ENCODE peak calls at places on chromosomes 4 and X, in nine cellular contexts. U, J, R, F, E, H, O, G and Y are unnamed samples. For H3K4me1, the result is how much of the 10 kb centered on the place peaks cover.

GRCh38 chrX:40307871-40308270 is 210.1 kb upstream of the BCOR start:
- DNase-seq in H (no peak), J (no peak), G (no peak), E (no peak), O (no peak), U (no peak), R (peak), F (no peak), Y (no peak)

GRCh38 chr4:13545394-13545808 is 1.1 kb upstream of the NKX3-2 start:
- DNase-seq in U (no peak), H (no peak), J (no peak), O (no peak), F (no peak), R (no peak), E (no peak), G (no peak), Y (no peak)

GRCh38 chr4:24103434-24104168 is 213.8 kb upstream of the PPARGC1A start:
- DNase-seq in J (no peak), U (no peak), O (no peak), E (no peak), F (peak), G (no peak), R (no peak), H (no peak), Y (no peak)

GRCh38 chr4:5553801-5554200 is 154.6 kb downstream of the EVC2 start:
- DNase-seq in J (no peak), O (no peak), H (no peak), E (no peak), U (no peak), F (no peak), R (no peak), G (no peak), Y (no peak)

GRCh38 chrX:2691543-2692220 is 587 bp downstream of the CD99 start:
- DNase-seq in E (no peak), U (peak), J (peak), F (peak), O (no peak), R (peak), H (peak), G (peak), Y (peak)

GRCh38 chr4:78650106-78651021 is 98.8 kb downstream of the ANXA3 start:
- DNase-seq in F (no peak), J (peak), H (no peak), O (no peak), G (no peak), E (no peak), R (no peak), U (no peak), Y (no peak)

GRCh38 chrX:153226344-153227190 is 47.5 kb downstream of the MAGEA1 start:
- DNase-seq in H (no peak), R (no peak), U (peak), O (no peak), G (no peak), F (peak), J (peak), E (no peak), Y (no peak)

GRCh38 chr4:176988226-176988625 is 195.5 kb upstream of the VEGFC start:
- DNase-seq in U (no peak), O (no peak), F (no peak), G (no peak), R (no peak), E (no peak), J (peak), H (no peak), Y (no peak)

GRCh38 chr4:55469979-55470378 is 74.2 kb downstream of the TMEM165 start:
- DNase-seq in R (no peak), U (no peak), O (no peak), G (no peak), E (no peak), J (no peak), H (no peak), F (no peak), Y (no peak)

GRCh38 chr4:102299708-102300107 is 45.6 kb downstream of the SLC39A8 start:
- DNase-seq in R (no peak), U (no peak), O (peak), F (peak), J (peak), H (peak), E (peak), G (no peak), Y (no peak)

GRCh38 chr4:110914791-110915190 is 291.9 kb upstream of the PITX2 start:
- DNase-seq in O (no peak), F (no peak), E (no peak), J (no peak), G (no peak), U (no peak), R (no peak), H (no peak), Y (no peak)

GRCh38 chr4:114964016-114964415 is 149.4 kb downstream of the NDST4 start:
- DNase-seq in J (no peak), E (no peak), O (no peak), H (no peak), R (no peak), G (no peak), F (no peak), U (no peak), Y (no peak)

GRCh38 chrX:118239471-118239870 is 106.4 kb upstream of the WDR44 start:
- DNase-seq in F (no peak), H (no peak), R (no peak), G (no peak), J (no peak), U (no peak), O (no peak), E (no peak), Y (no peak)

GRCh38 chr4:8202108-8202507 is 3.0 kb downstream of the SH3TC1 start:
- DNase-seq in O (no peak), J (no peak), U (no peak), G (no peak), E (no peak), R (no peak), F (no peak), H (no peak), Y (no peak)

GRCh38 chr4:48341776-48342558 is 638 bp downstream of the SLAIN2 start:
- DNase-seq in F (peak), O (no peak), G (peak), R (peak), U (peak), H (peak), J (no peak), E (peak), Y (peak)

GRCh38 chrX:143663755-143664154 is 27.9 kb upstream of the SLITRK4 start:
- DNase-seq in G (no peak), O (no peak), E (no peak), J (no peak), R (no peak), H (no peak), F (no peak), U (no peak), Y (no peak)

GRCh38 chrX:87489071-87489470 is 28.5 kb upstream of the KLHL4 start:
- DNase-seq in H (no peak), E (no peak), R (no peak), O (no peak), F (no peak), J (no peak), G (no peak), U (no peak), Y (no peak)

GRCh38 chr4:23805381-23805780 is 84.5 kb downstream of the PPARGC1A start:
- DNase-seq in J (no peak), G (no peak), H (no peak), E (no peak), F (no peak), R (no peak), U (no peak), O (no peak), Y (no peak)

GRCh38 chr4:123978637-123979036 is 582.0 kb downstream of the SPRY1 start:
- DNase-seq in O (no peak), G (no peak), F (no peak), R (no peak), U (no peak), J (no peak), E (no peak), H (no peak), Y (no peak)

GRCh38 chrX:54909941-54910340 is 10.7 kb upstream of the TRO start:
- DNase-seq in H (no peak), F (no peak), U (no peak), O (no peak), G (no peak), J (no peak), E (no peak), R (no peak), Y (no peak)

GRCh38 chr4:45186249-45186648 is 459.9 kb upstream of the GNPDA2 start:
- DNase-seq in G (no peak), R (no peak), F (no peak), H (no peak), J (no peak), O (no peak), U (no peak), E (no peak), Y (no peak)

GRCh38 chr4:69054578-69055200 is 41.6 kb upstream of the UGT2B7 start:
- DNase-seq in J (peak), G (no peak), E (no peak), R (no peak), O (peak), F (no peak), U (no peak), H (no peak), Y (no peak)

GRCh38 chr4:52263612-52264011 is 212.5 kb downstream of the SPATA18 start:
- DNase-seq in H (no peak), E (no peak), G (no peak), U (no peak), J (no peak), O (no peak), R (no peak), F (no peak), Y (no peak)

GRCh38 chr4:112704991-112705845 is 68.3 kb downstream of the LARP7 start:
- DNase-seq in E (peak), J (peak), R (peak), O (peak), U (no peak), F (peak), H (peak), G (no peak), Y (peak)

GRCh38 chr4:173752610-173753009 is 222.6 kb upstream of the HAND2 start:
- DNase-seq in F (no peak), G (no peak), O (peak), H (no peak), U (no peak), R (no peak), E (no peak), J (peak), Y (peak)

GRCh38 chrX:97389761-97390192 is 506.1 kb downstream of the RPA4 start:
- DNase-seq in O (no peak), R (no peak), U (no peak), E (no peak), H (no peak), J (peak), F (no peak), G (no peak), Y (no peak)

DNA sequence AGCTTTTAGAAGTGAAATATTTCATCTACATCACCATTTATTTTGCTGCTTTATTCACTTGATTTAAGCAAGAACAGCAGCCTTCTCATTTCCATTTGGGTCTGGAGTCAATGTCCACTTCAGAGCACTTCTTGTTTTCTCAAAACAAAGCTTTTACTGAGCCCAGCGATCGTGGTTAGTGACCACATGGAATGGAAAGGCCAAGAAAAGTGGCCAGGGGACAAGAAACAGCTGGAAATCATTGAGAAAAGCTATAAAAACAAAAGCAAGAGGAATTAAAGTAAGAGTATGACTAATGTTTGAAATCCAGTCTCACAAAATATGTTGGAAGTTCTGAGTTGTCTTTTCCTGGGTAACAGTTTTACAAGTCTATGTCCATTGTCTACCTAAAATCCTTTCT is 328.4 kb upstream of the INTU start:
- DNase-seq in R (no peak), J (no peak), U (no peak), H (no peak), F (no peak), O (no peak), G (no peak), E (no peak), Y (no peak)
- TF ChIP-seq EP300 in R (no peak), J (no peak), U (peak), H (no peak), F (no peak), O (no peak), G (no peak), E (no peak), Y (no peak)

DNA sequence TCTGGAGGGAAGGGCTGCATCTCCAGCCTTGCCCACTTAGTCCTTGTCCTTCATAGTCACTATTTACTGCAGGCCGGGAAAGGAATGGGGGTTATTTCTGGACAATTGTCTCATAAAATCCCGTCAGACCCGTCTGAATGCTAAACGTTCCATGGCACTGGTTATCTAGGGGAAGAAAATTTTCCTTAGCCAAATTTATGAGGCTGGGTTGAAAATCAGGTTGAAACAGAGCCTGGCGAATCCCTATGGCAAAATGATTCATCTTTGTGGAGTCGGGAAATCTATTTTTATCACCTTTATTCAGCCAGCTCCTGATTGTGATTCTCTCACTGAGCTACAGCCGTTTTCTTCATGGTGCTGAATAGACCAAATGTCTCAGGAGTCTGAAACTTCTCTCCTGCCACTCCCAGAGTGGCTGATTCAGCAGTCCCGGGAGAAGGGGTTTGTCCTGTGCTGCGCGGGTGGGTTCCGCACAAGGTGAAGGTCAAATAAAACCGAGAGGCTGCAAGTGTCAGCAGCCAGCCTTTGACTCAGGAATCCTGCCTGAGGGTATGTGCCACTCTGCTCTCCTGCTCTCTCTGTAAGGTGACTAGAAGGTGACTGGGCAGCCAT is 1.0 kb downstream of the LIMCH1 start:
- DNase-seq in E (no peak), U (no peak), H (no peak), F (peak), O (no peak), J (no peak), G (no peak), R (no peak), Y (no peak)
- H3K4me1 ChIP-seq in E (under half), U (under half), H (under half), F (under half), O (under half), J (half or more), G (under half), R (under half), Y (under half)

DNA sequence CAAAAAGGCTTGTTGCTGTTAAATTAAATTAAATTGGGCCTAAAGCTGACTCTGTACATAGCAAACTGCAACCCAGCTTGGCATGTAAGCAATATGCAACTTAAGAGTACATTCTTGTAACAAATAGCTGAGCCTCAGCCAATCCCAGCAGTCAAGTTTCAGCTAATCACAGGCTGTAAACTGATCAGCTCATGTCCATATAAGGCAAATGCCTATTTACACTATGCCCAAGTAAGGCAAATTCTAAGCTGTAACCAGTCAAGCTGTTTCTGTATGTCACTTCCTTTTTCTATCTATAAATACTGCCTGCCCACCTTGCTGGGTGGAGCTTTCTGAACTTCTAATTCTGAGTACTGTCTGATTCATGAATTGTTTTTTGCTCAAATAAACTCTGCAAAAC is 429.1 kb upstream of the FTHL17 start:
- DNase-seq in R (no peak), H (no peak), F (no peak), U (no peak), J (no peak), O (no peak), G (no peak), E (no peak), Y (no peak)
- TF ChIP-seq EP300 in R (no peak), H (no peak), F (no peak), U (no peak), J (no peak), O (no peak), G (no peak), E (no peak), Y (no peak)

GRCh38 chr4:38309471-38309870 is 349.3 kb downstream of the PTTG2 start:
- DNase-seq in R (no peak), F (no peak), E (no peak), G (no peak), J (no peak), U (no peak), H (no peak), O (no peak), Y (no peak)
- H3K4me1 ChIP-seq in R (under half), F (under half), E (under half), G (under half), J (under half), U (under half), H (under half), O (under half), Y (under half)